ENCODE peak calls at places on chromosomes 7 and 10, in six cellular contexts. One of them, this sample, is unnamed.

GRCh38 chr7:101420436-101420835 is 57.8 kb downstream of the COL26A1 start:
- DNase-seq in T-helper 17 cell: no peak
- DNase-seq in IMR-90: no peak
- DNase-seq in stimulated activated CD4-positive, alpha-beta T cell treated with anti-CD3 and anti-CD28 coated beads, TNF-alpha, amount 100 ng/mL, for 48 hours: no peak
- DNase-seq in NT2/D1: no peak
- DNase-seq in pons: no peak
- DNase-seq in this sample: no peak

GRCh38 chr7:36644625-36645422 is 79.5 kb downstream of the AOAH start:
- DNase-seq in T-helper 17 cell: no peak
- DNase-seq in IMR-90: no peak
- DNase-seq in stimulated activated CD4-positive, alpha-beta T cell treated with anti-CD3 and anti-CD28 coated beads, TNF-alpha, amount 100 ng/mL, for 48 hours: no peak
- DNase-seq in NT2/D1: no peak
- DNase-seq in pons: no peak
- DNase-seq in this sample: no peak

GRCh38 chr10:35685402-35685801 is 43.3 kb upstream of the FZD8 start:
- DNase-seq in T-helper 17 cell: no peak
- DNase-seq in IMR-90: no peak
- DNase-seq in stimulated activated CD4-positive, alpha-beta T cell treated with anti-CD3 and anti-CD28 coated beads, TNF-alpha, amount 100 ng/mL, for 48 hours: no peak
- DNase-seq in NT2/D1: no peak
- DNase-seq in pons: no peak
- DNase-seq in this sample: no peak

GRCh38 chr7:45704683-45705016 is 130.5 kb downstream of the ADCY1 start:
- DNase-seq in T-helper 17 cell: no peak
- DNase-seq in IMR-90: no peak
- DNase-seq in stimulated activated CD4-positive, alpha-beta T cell treated with anti-CD3 and anti-CD28 coated beads, TNF-alpha, amount 100 ng/mL, for 48 hours: no peak
- DNase-seq in NT2/D1: no peak
- DNase-seq in pons: no peak
- DNase-seq in this sample: no peak

GRCh38 chr7:92742186-92742585 is 94.2 kb downstream of the CDK6 start:
- DNase-seq in T-helper 17 cell: no peak
- DNase-seq in IMR-90: no peak
- DNase-seq in stimulated activated CD4-positive, alpha-beta T cell treated with anti-CD3 and anti-CD28 coated beads, TNF-alpha, amount 100 ng/mL, for 48 hours: no peak
- DNase-seq in NT2/D1: no peak
- DNase-seq in pons: no peak
- DNase-seq in this sample: no peak

GRCh38 chr7:154859747-154860620 is 142.9 kb downstream of the PAXIP1 start:
- DNase-seq in T-helper 17 cell: no peak
- DNase-seq in IMR-90: no peak
- DNase-seq in stimulated activated CD4-positive, alpha-beta T cell treated with anti-CD3 and anti-CD28 coated beads, TNF-alpha, amount 100 ng/mL, for 48 hours: no peak
- DNase-seq in NT2/D1: no peak
- DNase-seq in pons: no peak
- DNase-seq in this sample: no peak

GRCh38 chr10:112374724-112375541 is 1.0 kb downstream of the ACSL5 start:
- DNase-seq in T-helper 17 cell: no peak
- DNase-seq in IMR-90: no peak
- DNase-seq in stimulated activated CD4-positive, alpha-beta T cell treated with anti-CD3 and anti-CD28 coated beads, TNF-alpha, amount 100 ng/mL, for 48 hours: peak
- DNase-seq in NT2/D1: no peak
- DNase-seq in pons: no peak
- DNase-seq in this sample: no peak

GRCh38 chr7:100965051-100965722 is 4.2 kb upstream of the MUC12 start:
- DNase-seq in T-helper 17 cell: no peak
- DNase-seq in IMR-90: no peak
- DNase-seq in stimulated activated CD4-positive, alpha-beta T cell treated with anti-CD3 and anti-CD28 coated beads, TNF-alpha, amount 100 ng/mL, for 48 hours: no peak
- DNase-seq in NT2/D1: no peak
- DNase-seq in pons: no peak
- DNase-seq in this sample: no peak

GRCh38 chr10:121425623-121426022 is 172.6 kb downstream of the FGFR2 start:
- DNase-seq in T-helper 17 cell: no peak
- DNase-seq in IMR-90: no peak
- DNase-seq in stimulated activated CD4-positive, alpha-beta T cell treated with anti-CD3 and anti-CD28 coated beads, TNF-alpha, amount 100 ng/mL, for 48 hours: no peak
- DNase-seq in NT2/D1: no peak
- DNase-seq in pons: no peak
- DNase-seq in this sample: no peak

GRCh38 chr7:157016352-157017041 is 6.0 kb upstream of the MNX1 start:
- DNase-seq in T-helper 17 cell: no peak
- DNase-seq in IMR-90: no peak
- DNase-seq in stimulated activated CD4-positive, alpha-beta T cell treated with anti-CD3 and anti-CD28 coated beads, TNF-alpha, amount 100 ng/mL, for 48 hours: no peak
- DNase-seq in NT2/D1: no peak
- DNase-seq in pons: no peak
- DNase-seq in this sample: no peak

GRCh38 chr7:107078517-107078966 is 34.0 kb downstream of the PRKAR2B start:
- DNase-seq in T-helper 17 cell: no peak
- DNase-seq in IMR-90: peak
- DNase-seq in stimulated activated CD4-positive, alpha-beta T cell treated with anti-CD3 and anti-CD28 coated beads, TNF-alpha, amount 100 ng/mL, for 48 hours: no peak
- DNase-seq in NT2/D1: peak
- DNase-seq in pons: no peak
- DNase-seq in this sample: peak

GRCh38 chr7:101712652-101713051 is 83.6 kb upstream of the MYL10 start:
- DNase-seq in T-helper 17 cell: no peak
- DNase-seq in IMR-90: no peak
- DNase-seq in stimulated activated CD4-positive, alpha-beta T cell treated with anti-CD3 and anti-CD28 coated beads, TNF-alpha, amount 100 ng/mL, for 48 hours: no peak
- DNase-seq in NT2/D1: no peak
- DNase-seq in pons: no peak
- DNase-seq in this sample: no peak

GRCh38 chr7:123131556-123132345 is 68.0 kb downstream of the SLC13A1 start:
- DNase-seq in T-helper 17 cell: no peak
- DNase-seq in IMR-90: no peak
- DNase-seq in stimulated activated CD4-positive, alpha-beta T cell treated with anti-CD3 and anti-CD28 coated beads, TNF-alpha, amount 100 ng/mL, for 48 hours: no peak
- DNase-seq in NT2/D1: no peak
- DNase-seq in pons: no peak
- DNase-seq in this sample: no peak

GRCh38 chr10:104350146-104350635 is 3.4 kb upstream of the CFAP58 start:
- DNase-seq in T-helper 17 cell: no peak
- DNase-seq in IMR-90: peak
- DNase-seq in stimulated activated CD4-positive, alpha-beta T cell treated with anti-CD3 and anti-CD28 coated beads, TNF-alpha, amount 100 ng/mL, for 48 hours: no peak
- DNase-seq in NT2/D1: no peak
- DNase-seq in pons: peak
- DNase-seq in this sample: peak

GRCh38 chr10:89421018-89421476 is 6.7 kb downstream of the IFIT5 start:
- DNase-seq in T-helper 17 cell: no peak
- DNase-seq in IMR-90: no peak
- DNase-seq in stimulated activated CD4-positive, alpha-beta T cell treated with anti-CD3 and anti-CD28 coated beads, TNF-alpha, amount 100 ng/mL, for 48 hours: no peak
- DNase-seq in NT2/D1: no peak
- DNase-seq in pons: no peak
- DNase-seq in this sample: no peak

GRCh38 chr7:104784678-104785077 is 229.3 kb upstream of the KMT2E start:
- DNase-seq in T-helper 17 cell: no peak
- DNase-seq in IMR-90: no peak
- DNase-seq in stimulated activated CD4-positive, alpha-beta T cell treated with anti-CD3 and anti-CD28 coated beads, TNF-alpha, amount 100 ng/mL, for 48 hours: no peak
- DNase-seq in NT2/D1: no peak
- DNase-seq in pons: no peak
- DNase-seq in this sample: no peak

GRCh38 chr10:103493362-103493871 is at the start of gene NEURL1:
- DNase-seq in T-helper 17 cell: no peak
- DNase-seq in IMR-90: no peak
- DNase-seq in stimulated activated CD4-positive, alpha-beta T cell treated with anti-CD3 and anti-CD28 coated beads, TNF-alpha, amount 100 ng/mL, for 48 hours: peak
- DNase-seq in NT2/D1: no peak
- DNase-seq in pons: peak
- DNase-seq in this sample: no peak

GRCh38 chr10:102020938-102021337 is 35.0 kb downstream of the ARMH3 start:
- DNase-seq in T-helper 17 cell: no peak
- DNase-seq in IMR-90: no peak
- DNase-seq in stimulated activated CD4-positive, alpha-beta T cell treated with anti-CD3 and anti-CD28 coated beads, TNF-alpha, amount 100 ng/mL, for 48 hours: no peak
- DNase-seq in NT2/D1: no peak
- DNase-seq in pons: no peak
- DNase-seq in this sample: no peak

This sample was measured in fibroblast of villous mesenchyme.